ENCODE peak calls at places on chromosome 21, in four cellular contexts. One of them, this sample, is unnamed.

GRCh38 chr21:46361937-46362336 is 38.0 kb downstream of the PCNT start:
- DNase-seq in GM12878: no peak
- DNase-seq in HL-60: no peak
- DNase-seq in K562: no peak
- DNase-seq in this sample: no peak

GRCh38 chr21:44303490-44303981 is 3.7 kb downstream of the PFKL start:
- DNase-seq in GM12878: no peak
- DNase-seq in K562: no peak
- DNase-seq in HL-60: no peak
- DNase-seq in this sample: no peak

GRCh38 chr21:45508607-45509565 is 33.4 kb downstream of the SLC19A1 start:
- DNase-seq in GM12878: no peak
- DNase-seq in HL-60: no peak
- DNase-seq in K562: peak
- DNase-seq in this sample: no peak

GRCh38 chr21:43792406-43792805 is 3.0 kb downstream of the RRP1 start:
- DNase-seq in GM12878: no peak
- DNase-seq in K562: no peak
- DNase-seq in HL-60: no peak
- DNase-seq in this sample: no peak

GRCh38 chr21:36155603-36156338 is 853 bp upstream of the DOP1B start:
- DNase-seq in HL-60: no peak
- DNase-seq in GM12878: no peak
- DNase-seq in K562: no peak
- DNase-seq in this sample: no peak

GRCh38 chr21:26934383-26934782 is 32.5 kb downstream of the ADAMTS5 start:
- DNase-seq in GM12878: no peak
- DNase-seq in HL-60: no peak
- DNase-seq in K562: no peak
- DNase-seq in this sample: no peak

GRCh38 chr21:43375006-43375826 is 51.7 kb downstream of the SIK1 start:
- DNase-seq in GM12878: no peak
- DNase-seq in HL-60: no peak
- DNase-seq in K562: no peak
- DNase-seq in this sample: no peak

GRCh38 chr21:33644383-33645074 is 2.2 kb downstream of the ITSN1 start:
- DNase-seq in GM12878: no peak
- DNase-seq in HL-60: peak
- DNase-seq in K562: no peak
- DNase-seq in this sample: no peak

GRCh38 chr21:37166733-37167132 is 93.7 kb downstream of the TTC3 start:
- DNase-seq in K562: no peak
- DNase-seq in HL-60: no peak
- DNase-seq in GM12878: no peak
- DNase-seq in this sample: no peak

GRCh38 chr21:46120301-46121285 is 22.7 kb downstream of the COL6A2 start:
- DNase-seq in GM12878: no peak
- DNase-seq in HL-60: no peak
- DNase-seq in K562: no peak
- DNase-seq in this sample: peak

GRCh38 chr21:35672313-35672712 is 388.0 kb downstream of the SETD4 start:
- DNase-seq in K562: no peak
- DNase-seq in GM12878: no peak
- DNase-seq in HL-60: no peak
- DNase-seq in this sample: no peak

GRCh38 chr21:36743446-36743845 is 44.5 kb downstream of the SIM2 start:
- DNase-seq in HL-60: no peak
- DNase-seq in GM12878: no peak
- DNase-seq in K562: no peak
- DNase-seq in this sample: no peak

GRCh38 chr21:28767523-28767922 is 225.2 kb downstream of the LTN1 start:
- DNase-seq in GM12878: no peak
- DNase-seq in K562: no peak
- DNase-seq in HL-60: no peak
- DNase-seq in this sample: no peak

GRCh38 chr21:46641656-46642055 is 6.2 kb downstream of the PRMT2 start:
- DNase-seq in HL-60: no peak
- DNase-seq in GM12878: no peak
- DNase-seq in K562: no peak
- DNase-seq in this sample: no peak

GRCh38 chr21:16594191-16594590 is 864.4 kb downstream of the USP25 start:
- DNase-seq in K562: no peak
- DNase-seq in GM12878: no peak
- DNase-seq in HL-60: no peak
- DNase-seq in this sample: no peak

GRCh38 chr21:15731243-15731613 is 1.4 kb downstream of the USP25 start:
- DNase-seq in GM12878: no peak
- DNase-seq in HL-60: no peak
- DNase-seq in K562: no peak
- DNase-seq in this sample: no peak

GRCh38 chr21:43025636-43026180 is 49.9 kb downstream of the CBS start:
- DNase-seq in HL-60: no peak
- DNase-seq in GM12878: no peak
- DNase-seq in K562: no peak
- DNase-seq in this sample: no peak

GRCh38 chr21:14863745-14864210 is 201.0 kb downstream of the NRIP1 start:
- DNase-seq in K562: no peak
- DNase-seq in HL-60: peak
- DNase-seq in GM12878: no peak
- DNase-seq in this sample: no peak

GRCh38 chr21:14773777-14774345 is 227.7 kb upstream of the SAMSN1 start:
- DNase-seq in GM12878: no peak
- DNase-seq in HL-60: peak
- DNase-seq in K562: peak
- DNase-seq in this sample: no peak

GRCh38 chr21:36798461-36798860 is 99.5 kb downstream of the SIM2 start:
- DNase-seq in GM12878: no peak
- DNase-seq in HL-60: no peak
- DNase-seq in K562: no peak
- DNase-seq in this sample: no peak

GRCh38 chr21:37763298-37763697 is 153.0 kb downstream of the KCNJ6 start:
- DNase-seq in K562: no peak
- DNase-seq in GM12878: no peak
- DNase-seq in HL-60: no peak
- DNase-seq in this sample: no peak

GRCh38 chr21:43292866-43293142 is 124.0 kb downstream of the CRYAA start:
- DNase-seq in HL-60: no peak
- DNase-seq in GM12878: no peak
- DNase-seq in K562: no peak
- DNase-seq in this sample: no peak

GRCh38 chr21:16079830-16080229 is 350.0 kb downstream of the USP25 start:
- DNase-seq in GM12878: no peak
- DNase-seq in K562: no peak
- DNase-seq in HL-60: no peak
- DNase-seq in this sample: no peak

GRCh38 chr21:14358775-14359174 is 24.2 kb downstream of the HSPA13 start:
- DNase-seq in K562: no peak
- DNase-seq in HL-60: no peak
- DNase-seq in GM12878: no peak
- DNase-seq in this sample: no peak

GRCh38 chr21:34704119-34704518 is 35.3 kb downstream of the CLIC6 start:
- DNase-seq in HL-60: no peak
- DNase-seq in K562: no peak
- DNase-seq in GM12878: no peak
- DNase-seq in this sample: no peak

GRCh38 chr21:46250146-46250725 is 21.7 kb upstream of the LSS start:
- DNase-seq in K562: no peak
- DNase-seq in HL-60: peak
- DNase-seq in GM12878: no peak
- DNase-seq in this sample: no peak

GRCh38 chr21:46000731-46001641 is 19.4 kb downstream of the COL6A1 start:
- DNase-seq in HL-60: no peak
- DNase-seq in K562: peak
- DNase-seq in GM12878: no peak
- DNase-seq in this sample: no peak

GRCh38 chr21:35329940-35330670 is 281.0 kb upstream of the RUNX1 start:
- DNase-seq in HL-60: no peak
- DNase-seq in GM12878: no peak
- DNase-seq in K562: no peak
- DNase-seq in this sample: no peak

GRCh38 chr21:35643176-35643575 is 417.1 kb downstream of the SETD4 start:
- DNase-seq in GM12878: no peak
- DNase-seq in HL-60: no peak
- DNase-seq in K562: no peak
- DNase-seq in this sample: no peak

GRCh38 chr21:25396135-25396711 is 211.1 kb downstream of the MRPL39 start:
- DNase-seq in K562: no peak
- DNase-seq in GM12878: peak
- DNase-seq in HL-60: no peak
- DNase-seq in this sample: peak

GRCh38 chr21:43209575-43210453 is 41.0 kb downstream of the CRYAA start:
- DNase-seq in HL-60: no peak
- DNase-seq in K562: no peak
- DNase-seq in GM12878: no peak
- DNase-seq in this sample: no peak

GRCh38 chr21:34679056-34679455 is 10.3 kb downstream of the CLIC6 start:
- DNase-seq in GM12878: no peak
- DNase-seq in HL-60: peak
- DNase-seq in K562: no peak
- DNase-seq in this sample: no peak

GRCh38 chr21:29075706-29076447 is 2.4 kb upstream of the CCT8 start:
- DNase-seq in K562: no peak
- DNase-seq in GM12878: no peak
- DNase-seq in HL-60: no peak
- DNase-seq in this sample: no peak

GRCh38 chr21:36261459-36261858 is 58.5 kb upstream of the MORC3 start:
- DNase-seq in GM12878: no peak
- DNase-seq in HL-60: no peak
- DNase-seq in K562: no peak
- DNase-seq in this sample: no peak

GRCh38 chr21:15301736-15302135 is 236.9 kb upstream of the NRIP1 start:
- DNase-seq in HL-60: no peak
- DNase-seq in GM12878: no peak
- DNase-seq in K562: no peak
- DNase-seq in this sample: no peak

GRCh38 chr21:44525431-44526095 is 14.4 kb downstream of the KRTAP10-1 start:
- DNase-seq in HL-60: no peak
- DNase-seq in K562: no peak
- DNase-seq in GM12878: no peak
- DNase-seq in this sample: no peak

GRCh38 chr21:41622831-41623548 is 115.0 kb upstream of the TMPRSS2 start:
- DNase-seq in K562: no peak
- DNase-seq in GM12878: no peak
- DNase-seq in HL-60: no peak
- DNase-seq in this sample: no peak
- TF ChIP-seq SPI1 in K562: no peak
- TF ChIP-seq SPI1 in GM12878: no peak
- TF ChIP-seq SPI1 in HL-60: no peak
- TF ChIP-seq SPI1 in this sample: no peak

GRCh38 chr21:21436012-21436545 is 437.9 kb downstream of the NCAM2 start:
- DNase-seq in GM12878: no peak
- DNase-seq in HL-60: no peak
- DNase-seq in K562: no peak
- DNase-seq in this sample: no peak

GRCh38 chr21:21434944-21435343 is 436.7 kb downstream of the NCAM2 start:
- DNase-seq in GM12878: no peak
- DNase-seq in K562: no peak
- DNase-seq in HL-60: no peak
- DNase-seq in this sample: no peak

DNA sequence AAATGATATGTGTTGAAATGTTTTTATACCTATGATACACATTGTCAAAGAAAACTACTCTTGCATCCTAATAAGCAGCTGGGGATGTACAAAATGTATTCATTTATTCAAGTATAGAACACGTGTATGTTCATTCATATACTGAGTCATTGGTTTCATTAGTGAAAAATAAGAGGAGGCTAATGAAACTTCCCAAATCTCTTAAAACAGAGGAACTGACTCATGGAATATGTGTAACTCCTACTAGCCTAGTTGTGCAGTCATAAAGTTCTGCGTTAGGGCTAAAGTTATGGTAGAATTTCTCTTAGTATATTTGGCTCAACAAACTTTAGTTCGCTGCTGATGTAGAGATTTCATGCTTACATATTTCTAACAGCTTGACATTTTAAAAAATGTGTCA is 441.6 kb downstream of the NCAM2 start:
- DNase-seq in GM12878: no peak
- DNase-seq in HL-60: no peak
- DNase-seq in K562: no peak
- DNase-seq in this sample: no peak
- TF ChIP-seq SPI1 in GM12878: no peak
- TF ChIP-seq SPI1 in HL-60: no peak
- TF ChIP-seq SPI1 in K562: no peak
- TF ChIP-seq SPI1 in this sample: no peak

DNA sequence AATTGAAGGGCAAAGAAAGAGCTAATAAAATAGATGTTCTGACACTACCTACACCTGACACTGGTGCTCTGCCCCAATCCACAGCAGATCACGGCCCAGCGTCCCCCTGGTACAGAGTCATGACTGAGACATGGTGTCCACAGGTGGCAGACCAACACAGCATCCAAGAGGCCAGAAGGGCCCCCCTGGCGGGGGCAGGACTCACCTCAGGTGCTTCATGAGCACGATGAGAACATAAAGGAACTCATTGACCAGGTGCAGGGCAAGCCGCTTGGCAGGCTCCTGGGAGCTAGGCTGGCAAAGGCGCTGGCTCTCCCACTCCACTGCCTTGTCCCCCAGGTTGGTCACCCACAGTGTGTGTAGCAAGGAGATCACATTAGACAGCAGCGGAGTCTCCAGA is 20.4 kb downstream of the MRAP start:
- DNase-seq in K562: no peak
- DNase-seq in GM12878: no peak
- DNase-seq in HL-60: no peak
- DNase-seq in this sample: no peak
- TF ChIP-seq SPI1 in K562: no peak
- TF ChIP-seq SPI1 in GM12878: no peak
- TF ChIP-seq SPI1 in HL-60: no peak
- TF ChIP-seq SPI1 in this sample: no peak

DNA sequence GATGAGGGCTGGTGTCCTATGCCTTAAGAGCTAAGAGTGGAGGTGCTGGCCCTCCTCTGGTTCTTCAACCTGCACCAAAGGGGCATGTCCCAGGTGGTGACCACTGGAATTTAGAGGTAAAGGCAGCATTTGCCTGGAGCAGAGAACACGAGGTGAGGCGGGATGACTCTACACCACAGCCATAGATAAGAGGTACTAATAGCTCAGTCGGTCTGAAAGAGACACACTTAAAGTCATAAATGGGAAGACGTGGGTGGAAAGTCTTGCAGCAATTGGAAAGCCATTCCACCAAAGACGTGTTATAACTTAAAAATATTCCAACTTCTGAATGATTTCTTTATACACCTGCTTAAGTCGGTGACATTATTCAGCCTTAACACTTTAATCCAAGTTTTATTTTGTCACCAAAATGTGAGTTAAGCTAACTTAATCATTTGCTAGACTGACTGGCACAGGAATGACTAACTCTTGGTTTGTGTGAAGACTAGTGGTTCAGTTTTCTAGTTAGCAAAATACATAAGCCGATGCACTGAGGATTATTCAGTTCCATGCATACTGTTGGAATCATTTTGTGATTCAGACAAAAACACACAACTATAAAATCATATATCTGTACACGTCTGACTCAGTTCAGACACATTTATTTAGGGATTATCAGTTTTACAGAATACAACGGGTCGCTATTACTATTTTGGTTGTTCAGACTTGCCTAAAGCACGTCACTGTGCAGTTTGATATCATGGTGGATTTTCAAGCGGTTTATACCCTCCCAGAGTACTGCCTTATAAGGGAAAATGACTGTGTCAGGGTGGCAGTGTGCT is 4.6 kb upstream of the ETS2 start:
- DNase-seq in HL-60: no peak
- DNase-seq in GM12878: no peak
- DNase-seq in K562: no peak
- DNase-seq in this sample: no peak
- TF ChIP-seq SPI1 in HL-60: no peak
- TF ChIP-seq SPI1 in GM12878: no peak
- TF ChIP-seq SPI1 in K562: no peak
- TF ChIP-seq SPI1 in this sample: no peak

This sample was measured in GM12891.